ENCODE peak calls at places on chromosomes 12 and 14, in six cellular contexts. M, G, Q, F, V and C are unnamed samples.

GRCh38 chr12:19712041-19712440 is 272.7 kb downstream of the AEBP2 start:
- DNase-seq in M (no peak), G (peak; percentile 60), Q (no peak), F (no peak), V (no peak), C (no peak)

GRCh38 chr12:132478845-132479244 is 11.1 kb upstream of the FBRSL1 start:
- DNase-seq in M (no peak), G (no peak), Q (no peak), F (no peak), V (no peak), C (no peak)

GRCh38 chr12:103279444-103279843 is 216.3 kb downstream of the C12orf42 start:
- DNase-seq in M (no peak), G (no peak), Q (no peak), F (no peak), V (peak; percentile 67), C (no peak)

GRCh38 chr14:33408291-33408690 is 469.6 kb downstream of the NPAS3 start:
- DNase-seq in M (no peak), G (no peak), Q (no peak), F (no peak), V (no peak), C (no peak)

GRCh38 chr14:92400579-92401444 is 77.8 kb downstream of the SLC24A4 start:
- DNase-seq in M (no peak), G (peak; percentile 12), Q (no peak), F (no peak), V (peak; percentile 50), C (no peak)

GRCh38 chr14:83816755-83817154 is 1713.2 kb upstream of the FLRT2 start:
- DNase-seq in M (no peak), G (no peak), Q (peak; percentile 3), F (no peak), V (no peak), C (no peak)

GRCh38 chr12:54412348-54412747 is 6.7 kb downstream of the ITGA5 start:
- DNase-seq in M (no peak), G (no peak), Q (no peak), F (no peak), V (no peak), C (no peak)

GRCh38 chr14:91496790-91497189 is 13.3 kb downstream of the PPP4R3A start:
- DNase-seq in M (no peak), G (no peak), Q (no peak), F (no peak), V (no peak), C (no peak)

GRCh38 chr12:103656291-103656690 is 69.2 kb downstream of the STAB2 start:
- DNase-seq in M (no peak), G (no peak), Q (no peak), F (no peak), V (no peak), C (no peak)

GRCh38 chr14:68527329-68527851 is 265.5 kb downstream of the ZFP36L1 start:
- DNase-seq in M (no peak), G (no peak), Q (no peak), F (no peak), V (no peak), C (no peak)

GRCh38 chr12:4273651-4274395 is at the start of gene CCND2:
- DNase-seq in M (peak; percentile 95), G (peak; percentile 28), Q (peak; percentile 94), F (peak; percentile 81), V (peak; percentile 87), C (peak; percentile 90)

GRCh38 chr14:92693998-92694780 is 54.2 kb downstream of the LGMN start:
- DNase-seq in M (no peak), G (no peak), Q (no peak), F (no peak), V (no peak), C (no peak)

GRCh38 chr12:12133785-12134184 is 63.0 kb downstream of the BCL2L14 start:
- DNase-seq in M (no peak), G (no peak), Q (no peak), F (no peak), V (no peak), C (no peak)

DNA sequence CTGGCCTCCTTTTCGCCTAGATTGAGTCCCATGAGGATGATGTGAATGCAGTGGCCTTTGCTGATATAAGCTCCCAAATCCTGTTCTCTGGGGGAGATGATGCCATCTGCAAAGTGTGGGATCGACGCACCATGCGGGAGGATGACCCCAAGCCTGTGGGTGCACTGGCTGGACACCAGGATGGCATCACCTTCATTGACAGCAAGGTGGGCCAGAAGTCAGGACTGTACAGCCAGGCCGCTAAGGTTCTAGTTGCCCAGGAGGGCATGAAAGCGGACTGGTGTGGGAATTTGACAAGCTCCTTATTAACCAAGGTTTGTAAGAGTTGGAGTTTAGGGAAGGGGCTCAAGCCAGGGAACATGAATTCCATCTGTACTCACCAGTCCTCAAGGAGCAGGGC is 4.9 kb upstream of the NRL start:
- DNase-seq in M (no peak), G (no peak), Q (no peak), F (no peak), V (no peak), C (no peak)
- TF ChIP-seq CTCF in M (no peak), G (no peak), Q (no peak), F (no peak), V (no peak), C (no peak)

GRCh38 chr14:69571449-69571878 is 3.2 kb downstream of the CCDC177 start:
- DNase-seq in M (no peak), G (no peak), Q (no peak), F (no peak), V (no peak), C (no peak)

GRCh38 chr14:69572634-69573135 is 2.0 kb downstream of the CCDC177 start:
- DNase-seq in M (no peak), G (no peak), Q (no peak), F (no peak), V (no peak), C (no peak)

GRCh38 chr14:69573205-69573840 is 1.3 kb downstream of the CCDC177 start:
- DNase-seq in M (no peak), G (no peak), Q (no peak), F (no peak), V (no peak), C (no peak)

GRCh38 chr14:69570836-69571330 is 3.8 kb downstream of the CCDC177 start:
- DNase-seq in M (no peak), G (no peak), Q (no peak), F (no peak), V (no peak), C (no peak)

DNA sequence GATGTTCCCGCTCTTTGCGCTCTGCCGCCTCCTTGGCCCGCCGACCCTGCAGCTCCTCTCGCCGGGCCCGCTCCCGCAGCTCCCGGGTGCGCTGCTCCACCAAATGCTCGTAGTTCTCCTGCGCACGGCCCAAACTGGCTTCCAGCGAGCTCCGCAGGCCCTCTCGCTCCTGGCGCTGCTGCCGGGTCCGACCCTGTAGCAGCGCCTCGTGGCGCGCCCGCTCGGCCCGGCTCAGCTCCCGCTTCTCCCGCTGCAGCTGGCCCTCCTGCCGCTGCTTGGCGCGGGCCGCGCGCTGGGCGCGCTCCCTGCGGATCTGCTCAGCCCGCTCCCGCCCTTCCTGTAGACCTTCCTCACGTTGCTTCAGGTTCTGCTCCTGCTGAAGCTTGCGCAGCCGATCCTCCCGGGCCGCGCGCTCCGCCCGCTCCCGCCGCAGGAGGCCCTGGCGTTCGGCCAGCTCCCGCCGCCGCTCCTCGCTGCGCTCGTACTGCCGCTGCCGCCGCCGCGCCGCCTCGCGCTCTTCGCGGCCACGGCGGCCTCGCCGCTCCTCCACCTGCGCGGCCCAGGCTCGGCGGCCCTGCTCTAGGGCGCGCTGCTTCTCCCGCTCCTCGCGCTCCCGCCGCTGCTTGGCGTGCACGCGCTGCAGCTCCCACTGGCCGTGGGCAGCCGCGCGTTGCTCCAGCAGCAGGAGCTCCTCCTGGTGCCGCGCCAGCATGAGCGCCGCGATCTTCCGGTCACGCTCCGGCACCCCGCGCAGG is 2.6 kb downstream of the CCDC177 start:
- DNase-seq in M (no peak), G (no peak), Q (no peak), F (peak; percentile 12), V (no peak), C (no peak)
- TF ChIP-seq CTCF in M (no peak), G (no peak), Q (no peak), F (no peak), V (no peak), C (no peak)

GRCh38 chr12:104730761-104731160 is 227.3 kb downstream of the SLC41A2 start:
- DNase-seq in M (no peak), G (no peak), Q (no peak), F (no peak), V (no peak), C (no peak)

GRCh38 chr12:104735801-104736200 is 222.3 kb downstream of the SLC41A2 start:
- DNase-seq in M (no peak), G (no peak), Q (no peak), F (no peak), V (no peak), C (no peak)

GRCh38 chr12:104734541-104735075 is 223.5 kb downstream of the SLC41A2 start:
- DNase-seq in M (no peak), G (no peak), Q (no peak), F (no peak), V (no peak), C (no peak)

GRCh38 chr12:104736307-104736706 is 221.8 kb downstream of the SLC41A2 start:
- DNase-seq in M (no peak), G (peak; percentile 93), Q (no peak), F (no peak), V (no peak), C (no peak)

GRCh38 chr12:104733717-104734175 is 224.3 kb downstream of the SLC41A2 start:
- DNase-seq in M (peak; percentile 47), G (no peak), Q (no peak), F (no peak), V (peak; percentile 52), C (peak; percentile 60)
- TF ChIP-seq CTCF in M (no peak), G (no peak), Q (no peak), F (no peak), V (peak; percentile 26), C (peak; percentile 35)

GRCh38 chr12:124434364-124434763 is 133.0 kb downstream of the NCOR2 start:
- DNase-seq in M (no peak), G (no peak), Q (no peak), F (no peak), V (no peak), C (no peak)

GRCh38 chr12:124433906-124434305 is 133.5 kb downstream of the NCOR2 start:
- DNase-seq in M (no peak), G (no peak), Q (no peak), F (no peak), V (no peak), C (no peak)

GRCh38 chr12:124434951-124435805 is 132.2 kb downstream of the NCOR2 start:
- DNase-seq in M (no peak), G (no peak), Q (no peak), F (no peak), V (no peak), C (no peak)

GRCh38 chr12:124432376-124432775 is 135.0 kb downstream of the NCOR2 start:
- DNase-seq in M (no peak), G (no peak), Q (no peak), F (no peak), V (no peak), C (no peak)

DNA sequence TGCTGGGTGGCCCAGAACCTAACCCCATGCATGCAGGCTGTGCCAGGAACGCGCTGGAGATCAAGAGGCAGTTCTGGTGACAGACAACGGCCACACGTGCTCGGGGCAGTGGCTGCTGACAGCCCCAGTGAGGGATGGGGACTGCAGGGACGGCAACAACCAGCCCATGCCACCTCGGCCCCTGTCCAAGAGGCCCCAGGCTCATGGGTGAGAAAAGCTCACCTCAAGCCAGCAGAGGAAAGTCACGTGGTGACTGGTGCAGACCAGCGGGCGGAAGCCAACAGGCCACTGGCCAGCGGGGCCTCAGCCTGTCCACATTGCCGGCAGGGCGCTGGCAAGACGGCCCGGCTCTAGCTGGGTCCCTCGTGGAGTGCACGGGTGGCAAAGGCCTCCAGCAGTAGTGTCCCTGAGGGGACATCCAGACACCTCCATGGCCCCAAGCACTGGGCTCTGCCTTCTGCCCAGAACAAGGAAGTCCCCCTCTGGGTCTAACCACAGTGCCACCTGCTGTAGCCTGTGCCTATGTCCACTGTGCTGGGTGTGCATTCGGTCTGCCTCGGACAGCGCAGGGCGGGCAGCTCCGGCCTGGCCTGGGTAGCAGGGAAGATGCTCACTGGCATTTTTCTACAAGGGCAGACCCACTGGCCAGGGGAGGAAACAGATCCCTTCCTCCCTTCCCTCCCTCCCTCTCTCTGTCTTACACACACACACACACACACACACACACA is 134.1 kb downstream of the NCOR2 start:
- DNase-seq in M (no peak), G (no peak), Q (peak; percentile 82), F (no peak), V (no peak), C (no peak)
- TF ChIP-seq CTCF in M (no peak), G (peak; percentile 3), Q (no peak), F (no peak), V (no peak), C (no peak)